ENCODE peak calls at places on chromosomes 12 and 14, in ten cellular contexts. A is vagina, Y is body of pancreas, Z is left ventricle myocardium inferior, Q is colonic mucosa, S is neural progenitor cell, D is cardiac muscle cell, M is upper lobe of right lung, G is ovary, R is heart right ventricle. K is an unnamed sample. For H3K4me1 and H3K36me3, the result is how much of the 10 kb centered on the place peaks cover.

GRCh38 chr12:111446631-111447570 is 41.2 kb downstream of the SH2B3 start:
- DNase-seq in A (peak), Y (no peak), Z (no peak), Q (peak), S (no peak), D (no peak), M (no peak), G (no peak), R (no peak), K (no peak)

GRCh38 chr14:68842298-68842697 is 49.4 kb upstream of the ZFP36L1 start:
- DNase-seq in A (no peak), Y (no peak), Z (no peak), Q (no peak), S (no peak), D (no peak), M (no peak), G (no peak), R (no peak), K (no peak)

GRCh38 chr14:20714593-20715250 is 26.2 kb downstream of the ANG start:
- DNase-seq in A (no peak), Y (peak), Z (peak), Q (peak), S (no peak), D (no peak), M (peak), G (peak), R (peak), K (peak)

GRCh38 chr12:30126944-30127343 is 343.2 kb upstream of the TMTC1 start:
- DNase-seq in A (no peak), Y (no peak), Z (no peak), Q (no peak), S (no peak), D (no peak), M (no peak), G (no peak), R (no peak), K (no peak)

GRCh38 chr14:33642641-33643342 is 308.1 kb downstream of the EGLN3 start:
- DNase-seq in A (no peak), Y (no peak), Z (no peak), Q (no peak), S (peak), D (no peak), M (no peak), G (no peak), R (no peak), K (no peak)

GRCh38 chr14:52918486-52918885 is 32.4 kb downstream of the FERMT2 start:
- DNase-seq in A (no peak), Y (no peak), Z (no peak), Q (no peak), S (no peak), D (no peak), M (no peak), G (no peak), R (no peak), K (no peak)

GRCh38 chr14:61043506-61043905 is 62.5 kb downstream of the SLC38A6 start:
- DNase-seq in A (no peak), Y (no peak), Z (no peak), Q (no peak), S (no peak), D (no peak), M (no peak), G (no peak), R (no peak), K (no peak)

GRCh38 chr12:6872073-6873048 is 742 bp downstream of the SPSB2 start:
- DNase-seq in A (no peak), Y (peak), Z (peak), Q (peak), S (peak), D (peak), M (peak), G (peak), R (peak), K (peak)

GRCh38 chr14:76940057-76940456 is 88.5 kb downstream of the IRF2BPL start:
- DNase-seq in A (no peak), Y (no peak), Z (no peak), Q (no peak), S (no peak), D (peak), M (no peak), G (no peak), R (no peak), K (no peak)

GRCh38 chr14:98835825-98836100 is 436.2 kb downstream of the BCL11B start:
- DNase-seq in A (no peak), Y (no peak), Z (no peak), Q (no peak), S (no peak), D (no peak), M (no peak), G (no peak), R (no peak), K (no peak)

GRCh38 chr12:2652401-2653081 is 142.2 kb upstream of the FKBP4 start:
- DNase-seq in A (no peak), Y (no peak), Z (no peak), Q (no peak), S (peak), D (no peak), M (peak), G (no peak), R (no peak), K (no peak)

GRCh38 chr14:106459971-106460730 is 933.8 kb downstream of the TMEM121 start:
- DNase-seq in A (no peak), Y (no peak), Z (no peak), Q (no peak), S (no peak), D (no peak), M (no peak), G (no peak), R (peak), K (no peak)

GRCh38 chr12:4809449-4810218 is 89.4 kb downstream of the GALNT8 start:
- DNase-seq in A (no peak), Y (no peak), Z (no peak), Q (no peak), S (peak), D (no peak), M (no peak), G (no peak), R (no peak), K (peak)

GRCh38 chr14:97458302-97459137 is 661.3 kb downstream of the VRK1 start:
- DNase-seq in A (no peak), Y (peak), Z (no peak), Q (peak), S (peak), D (peak), M (no peak), G (no peak), R (peak), K (peak)

GRCh38 chr12:25469368-25469767 is 83.7 kb downstream of the LMNTD1 start:
- DNase-seq in A (no peak), Y (no peak), Z (no peak), Q (no peak), S (no peak), D (no peak), M (no peak), G (no peak), R (no peak), K (no peak)

GRCh38 chr12:49666176-49666575 is 41.0 kb downstream of the FMNL3 start:
- DNase-seq in A (no peak), Y (no peak), Z (no peak), Q (no peak), S (no peak), D (no peak), M (no peak), G (no peak), R (no peak), K (no peak)

GRCh38 chr12:16586350-16587109 is 19.4 kb downstream of the LMO3 start:
- DNase-seq in A (no peak), Y (peak), Z (no peak), Q (no peak), S (no peak), D (no peak), M (no peak), G (no peak), R (no peak), K (peak)

GRCh38 chr12:76927170-76927784 is 48.5 kb upstream of the CSRP2 start:
- DNase-seq in A (no peak), Y (peak), Z (peak), Q (peak), S (peak), D (peak), M (no peak), G (no peak), R (peak), K (no peak)

GRCh38 chr12:7512528-7512927 is 9.0 kb upstream of the CD163 start:
- DNase-seq in A (no peak), Y (peak), Z (no peak), Q (no peak), S (no peak), D (peak), M (peak), G (no peak), R (no peak), K (peak)

GRCh38 chr14:32512813-32513212 is 183.7 kb downstream of the AKAP6 start:
- DNase-seq in A (no peak), Y (no peak), Z (no peak), Q (no peak), S (no peak), D (no peak), M (no peak), G (no peak), R (no peak), K (no peak)

GRCh38 chr12:19299765-19300164 is 139.5 kb upstream of the AEBP2 start:
- DNase-seq in A (no peak), Y (no peak), Z (no peak), Q (no peak), S (no peak), D (no peak), M (no peak), G (no peak), R (no peak), K (no peak)

GRCh38 chr12:26940820-26941219 is 2.5 kb downstream of the FGFR1OP2 start:
- DNase-seq in A (no peak), Y (no peak), Z (no peak), Q (no peak), S (no peak), D (no peak), M (no peak), G (no peak), R (no peak), K (no peak)

GRCh38 chr14:105939810-105940508 is 413.6 kb downstream of the TMEM121 start:
- DNase-seq in A (peak), Y (no peak), Z (no peak), Q (peak), S (no peak), D (no peak), M (no peak), G (no peak), R (no peak), K (no peak)

GRCh38 chr12:33251548-33251947 is 188.1 kb downstream of the SYT10 start:
- DNase-seq in A (no peak), Y (no peak), Z (no peak), Q (no peak), S (no peak), D (no peak), M (no peak), G (no peak), R (no peak), K (no peak)

GRCh38 chr12:121872546-121873223 is 14.0 kb upstream of the HPD start:
- DNase-seq in A (no peak), Y (peak), Z (peak), Q (peak), S (no peak), D (peak), M (no peak), G (peak), R (peak), K (no peak)

GRCh38 chr14:38387821-38388220 is 131.9 kb upstream of the CLEC14A start:
- DNase-seq in A (no peak), Y (no peak), Z (no peak), Q (no peak), S (peak), D (no peak), M (no peak), G (no peak), R (no peak), K (no peak)

GRCh38 chr14:99727096-99727870 is 43.2 kb downstream of the CYP46A1 start:
- DNase-seq in A (peak), Y (peak), Z (no peak), Q (no peak), S (no peak), D (no peak), M (peak), G (no peak), R (no peak), K (no peak)

GRCh38 chr12:70243510-70244331 is 488 bp downstream of the CNOT2 start:
- DNase-seq in A (no peak), Y (peak), Z (peak), Q (peak), S (peak), D (peak), M (peak), G (peak), R (peak), K (peak)

GRCh38 chr14:94679941-94680340 is 67.8 kb downstream of the SERPINA3 start:
- DNase-seq in A (peak), Y (no peak), Z (no peak), Q (no peak), S (no peak), D (no peak), M (peak), G (no peak), R (no peak), K (no peak)

GRCh38 chr12:89484470-89484869 is 40.1 kb downstream of the GALNT4 start:
- DNase-seq in A (no peak), Y (no peak), Z (no peak), Q (no peak), S (no peak), D (no peak), M (no peak), G (no peak), R (no peak), K (no peak)

GRCh38 chr12:57591567-57592325 is 754 bp downstream of the PIP4K2C start:
- DNase-seq in A (no peak), Y (peak), Z (no peak), Q (peak), S (peak), D (peak), M (no peak), G (no peak), R (peak), K (no peak)

GRCh38 chr12:129145381-129145780 is 292.1 kb downstream of the GLT1D1 start:
- DNase-seq in A (no peak), Y (peak), Z (no peak), Q (no peak), S (no peak), D (no peak), M (no peak), G (no peak), R (no peak), K (no peak)

GRCh38 chr12:63967358-63967757 is 122.9 kb downstream of the SRGAP1 start:
- DNase-seq in A (no peak), Y (no peak), Z (no peak), Q (no peak), S (no peak), D (no peak), M (no peak), G (no peak), R (no peak), K (no peak)

GRCh38 chr12:66725031-66725430 is 46.2 kb upstream of the GRIP1 start:
- DNase-seq in A (no peak), Y (no peak), Z (no peak), Q (no peak), S (no peak), D (no peak), M (no peak), G (peak), R (no peak), K (no peak)

GRCh38 chr12:122981036-122981471 is 573 bp downstream of the ARL6IP4 start:
- DNase-seq in A (no peak), Y (no peak), Z (no peak), Q (no peak), S (peak), D (no peak), M (no peak), G (no peak), R (no peak), K (peak)

GRCh38 chr14:97994020-97994531 is 1196.9 kb downstream of the VRK1 start:
- DNase-seq in A (no peak), Y (no peak), Z (no peak), Q (no peak), S (no peak), D (no peak), M (no peak), G (no peak), R (no peak), K (no peak)

GRCh38 chr14:76937181-76938091 is 91.1 kb downstream of the IRF2BPL start:
- DNase-seq in A (no peak), Y (peak), Z (peak), Q (no peak), S (peak), D (peak), M (no peak), G (peak), R (peak), K (peak)

GRCh38 chr12:56010112-56010570 is 10.7 kb upstream of the IKZF4 start:
- DNase-seq in A (no peak), Y (no peak), Z (no peak), Q (no peak), S (no peak), D (no peak), M (no peak), G (no peak), R (no peak), K (no peak)

GRCh38 chr14:34111505-34111904 is 160.6 kb upstream of the EGLN3 start:
- DNase-seq in A (no peak), Y (no peak), Z (no peak), Q (no peak), S (no peak), D (no peak), M (no peak), G (no peak), R (no peak), K (no peak)

GRCh38 chr12:96150442-96150841 is 43.7 kb upstream of the ELK3 start:
- DNase-seq in A (no peak), Y (no peak), Z (no peak), Q (no peak), S (peak), D (no peak), M (no peak), G (no peak), R (no peak), K (no peak)

GRCh38 chr14:54881235-54881760 is 21.3 kb downstream of the GCH1 start:
- DNase-seq in A (no peak), Y (peak), Z (no peak), Q (peak), S (no peak), D (no peak), M (no peak), G (no peak), R (no peak), K (no peak)
- TF ChIP-seq CTCF in A (no peak), Y (no peak), Z (no peak), Q (no peak), S (no peak), D (peak), M (no peak), G (no peak), R (peak), K (no peak)

DNA sequence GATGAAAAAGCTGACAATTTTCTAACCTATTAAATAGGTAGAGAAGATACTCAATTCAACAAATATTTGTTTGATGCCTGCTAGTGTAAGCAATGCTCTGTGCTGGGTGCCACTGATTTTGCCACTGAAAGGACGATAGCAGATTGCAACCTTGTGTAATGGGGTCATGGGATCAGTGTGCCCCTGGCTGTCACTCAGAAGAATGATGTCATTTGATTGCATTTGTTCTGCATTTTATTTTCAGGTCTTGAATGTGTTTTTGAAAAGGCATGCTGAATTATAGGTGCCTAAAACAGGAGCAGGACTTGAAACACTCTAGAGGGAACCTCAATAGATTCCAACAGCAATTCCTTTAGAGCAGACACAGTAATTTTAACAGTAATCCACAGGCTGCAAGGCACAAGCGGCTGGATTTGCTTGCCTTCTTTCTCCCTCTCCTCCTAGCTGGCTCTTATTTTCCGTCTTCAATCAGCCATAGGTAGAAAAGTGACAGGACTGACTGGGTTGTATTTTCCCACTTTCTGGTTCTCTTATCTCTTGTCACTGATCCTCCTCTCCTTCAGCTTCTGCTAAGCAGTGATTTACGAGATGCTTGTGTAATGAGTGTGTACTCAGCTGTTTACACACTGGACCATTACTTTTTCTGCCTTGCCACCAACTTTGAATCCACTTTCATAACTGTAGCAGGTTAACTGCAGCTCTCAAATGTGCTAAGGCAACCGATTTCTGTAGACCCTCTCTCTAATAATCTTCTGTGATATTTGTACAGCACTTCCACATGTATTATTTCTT is 4.1 kb downstream of the PLXNC1 start:
- DNase-seq in A (no peak), Y (peak), Z (no peak), Q (no peak), S (no peak), D (no peak), M (no peak), G (no peak), R (no peak), K (no peak)
- H3K4me1 ChIP-seq in A (under half), Y (under half), Z (under half), Q (under half), S (under half), D (under half), M (under half), G (under half), R (under half), K (under half)

GRCh38 chr12:108548954-108549521 is 11.9 kb downstream of the SART3 start:
- DNase-seq in A (no peak), Y (no peak), Z (no peak), Q (no peak), S (no peak), D (no peak), M (no peak), G (no peak), R (no peak), K (no peak)
- H3K36me3 ChIP-seq in A (under half), Y (under half), Z (under half), Q (under half), S (under half), D (under half), M (half or more), G (under half), R (under half), K (half or more)

GRCh38 chr12:107448198-107448597 is 237.4 kb upstream of the PWP1 start:
- DNase-seq in A (no peak), Y (no peak), Z (no peak), Q (no peak), S (peak), D (no peak), M (no peak), G (no peak), R (no peak), K (no peak)
- TF ChIP-seq CTCF in A (no peak), Y (no peak), Z (peak), Q (peak), S (peak), D (peak), M (peak), G (no peak), R (peak), K (no peak)

GRCh38 chr12:62273724-62274380 is 13.6 kb downstream of the USP15 start:
- DNase-seq in A (no peak), Y (peak), Z (no peak), Q (no peak), S (no peak), D (no peak), M (no peak), G (no peak), R (no peak), K (no peak)
- H3K4me1 ChIP-seq in A (half or more), Y (half or more), Z (half or more), Q (under half), S (under half), D (half or more), M (half or more), G (under half), R (half or more), K (half or more)

DNA sequence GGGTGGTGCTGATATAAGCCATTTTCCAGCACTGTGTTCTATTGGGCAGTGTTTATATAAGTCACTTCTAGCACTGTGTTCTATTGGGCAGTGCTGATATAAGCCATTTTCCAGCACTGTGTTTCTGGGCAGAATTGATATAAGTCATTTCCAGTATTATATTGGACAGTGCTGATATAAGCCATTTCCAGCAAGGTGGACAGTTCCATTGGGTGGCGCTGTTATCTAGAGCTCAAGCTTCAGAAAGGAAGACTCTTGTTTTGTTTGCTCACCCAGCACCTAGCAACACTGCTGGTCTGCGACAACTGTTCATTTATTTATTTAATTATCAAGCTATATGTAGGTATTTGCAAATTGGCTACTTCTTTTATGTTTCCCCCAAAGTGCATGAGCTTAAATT is 690.3 kb downstream of the AACS start:
- DNase-seq in A (no peak), Y (peak), Z (no peak), Q (no peak), S (no peak), D (no peak), M (no peak), G (no peak), R (no peak), K (no peak)
- H3K36me3 ChIP-seq in A (under half), Y (under half), Z (under half), Q (under half), S (under half), D (under half), M (under half), G (under half), R (under half), K (under half)

DNA sequence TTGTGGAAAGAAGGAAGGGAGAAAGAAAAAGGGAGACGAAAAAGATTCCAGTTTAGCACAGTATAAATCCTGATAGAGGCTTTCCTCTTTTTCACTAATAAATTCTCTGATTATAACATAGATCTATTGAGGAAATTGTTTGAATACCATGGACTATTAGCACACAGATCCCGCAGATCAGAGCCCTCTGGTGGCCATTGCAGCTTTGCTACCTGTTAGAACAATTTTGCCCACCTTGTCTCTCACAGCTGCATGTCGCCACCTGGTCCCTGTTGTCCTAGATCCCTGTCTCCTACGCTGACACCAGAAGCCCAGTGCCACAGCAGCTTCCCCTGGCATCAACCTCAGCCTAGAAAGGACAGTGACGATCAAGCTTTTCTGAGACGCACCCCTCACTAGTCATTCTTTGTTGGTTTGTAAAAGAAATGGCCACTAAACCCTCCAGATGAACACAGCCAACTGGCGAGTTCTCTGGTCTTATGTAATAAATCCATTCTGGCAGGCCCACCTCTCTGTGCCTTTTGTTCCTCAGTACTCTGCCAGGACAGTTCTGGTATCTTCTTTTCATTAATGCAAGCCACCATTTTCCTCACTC is 9.9 kb downstream of the GPHB5 start:
- DNase-seq in A (no peak), Y (peak), Z (no peak), Q (no peak), S (peak), D (peak), M (no peak), G (no peak), R (no peak), K (no peak)
- TF ChIP-seq CTCF in A (no peak), Y (peak), Z (peak), Q (no peak), S (peak), D (peak), M (peak), G (no peak), R (peak), K (peak)